ENCODE peak calls at places on chromosomes 1 and 21, in ten cellular contexts. K is AG09309, J is Calu3, V is bronchial epithelial cell, E is thyroid gland, F is cardiac fibroblast, A is epithelial cell of esophagus, H is fibroblast of mammary gland, U is breast epithelium, R is A549. P is an unnamed sample.

GRCh38 chr21:43824250-43824882 is 35.0 kb downstream of the RRP1 start:
- DNase-seq in A (peak), K (peak), E (no peak), V (peak), J (no peak), R (no peak), U (no peak), H (peak), F (peak), P (no peak)

GRCh38 chr1:117967900-117968299 is 38.4 kb downstream of the WDR3 start:
- DNase-seq in E (no peak), H (peak), K (no peak), F (peak), A (peak), V (peak), J (no peak), U (no peak), R (no peak), P (no peak)

GRCh38 chr1:232149302-232150201 is 480.4 kb downstream of the SIPA1L2 start:
- DNase-seq in E (no peak), F (peak), R (peak), A (peak), U (no peak), V (peak), J (no peak), H (peak), K (peak), P (no peak)

GRCh38 chr1:221858758-221859157 is 116.9 kb upstream of the DUSP10 start:
- DNase-seq in A (peak), J (no peak), H (peak), U (no peak), V (peak), F (peak), R (no peak), K (peak), E (no peak), P (no peak)

GRCh38 chr1:20089328-20090077 is 19.5 kb downstream of the PLA2G5 start:
- DNase-seq in E (no peak), J (no peak), A (no peak), H (no peak), F (no peak), K (no peak), U (no peak), R (peak), V (peak), P (no peak)

GRCh38 chr21:45417256-45417950 is 12.4 kb downstream of the COL18A1 start:
- DNase-seq in F (no peak), U (no peak), V (no peak), A (no peak), K (no peak), H (no peak), E (no peak), R (no peak), J (no peak), P (no peak)

GRCh38 chr1:155981266-155982088 is 3.1 kb upstream of the ARHGEF2 start:
- DNase-seq in U (no peak), H (peak), A (peak), R (no peak), E (peak), V (peak), J (no peak), K (peak), F (peak), P (no peak)

GRCh38 chr1:41045740-41046139 is 24.2 kb upstream of the SLFNL1 start:
- DNase-seq in U (peak), J (no peak), E (peak), R (no peak), H (peak), F (peak), K (peak), A (peak), V (peak), P (no peak)

GRCh38 chr1:192474080-192474683 is 101.4 kb upstream of the RGS1 start:
- DNase-seq in R (peak), F (peak), H (peak), V (peak), E (no peak), K (no peak), U (no peak), J (peak), A (peak), P (no peak)

GRCh38 chr1:82401116-82401515 is 600.4 kb downstream of the ADGRL2 start:
- DNase-seq in E (no peak), V (no peak), H (no peak), K (no peak), A (no peak), J (no peak), R (no peak), F (no peak), U (no peak), P (no peak)

GRCh38 chr1:216389774-216390173 is 33.5 kb downstream of the USH2A start:
- DNase-seq in R (no peak), K (no peak), J (no peak), E (no peak), A (no peak), U (no peak), F (no peak), H (no peak), V (no peak), P (no peak)

GRCh38 chr1:45008516-45008915 is 2.6 kb downstream of the HECTD3 start:
- DNase-seq in J (no peak), A (no peak), K (no peak), H (no peak), R (no peak), E (no peak), U (no peak), F (no peak), V (no peak), P (no peak)

GRCh38 chr1:164756741-164757140 is 197.8 kb downstream of the PBX1 start:
- DNase-seq in H (no peak), J (no peak), F (no peak), K (no peak), E (no peak), R (no peak), A (no peak), V (no peak), U (no peak), P (no peak)

GRCh38 chr1:163709636-163710035 is 387.9 kb downstream of the NUF2 start:
- DNase-seq in A (peak), U (no peak), V (peak), F (no peak), E (no peak), R (no peak), J (no peak), H (peak), K (no peak), P (no peak)

GRCh38 chr1:205569411-205570172 is 62.2 kb downstream of the ELK4 start:
- DNase-seq in U (no peak), A (no peak), K (no peak), E (no peak), H (no peak), R (no peak), F (no peak), J (no peak), V (no peak), P (no peak)

GRCh38 chr1:23422313-23422877 is 2.2 kb downstream of the TCEA3 start:
- DNase-seq in A (peak), R (no peak), V (peak), K (no peak), F (peak), J (no peak), E (peak), U (no peak), H (peak), P (no peak)

GRCh38 chr1:222224576-222224975 is 323.3 kb downstream of the HHIPL2 start:
- DNase-seq in F (peak), A (peak), J (no peak), H (peak), R (no peak), K (no peak), E (no peak), V (no peak), U (no peak), P (no peak)

GRCh38 chr1:226369110-226369509 is 38.8 kb downstream of the PARP1 start:
- DNase-seq in V (no peak), K (no peak), E (peak), U (no peak), J (no peak), A (no peak), F (no peak), H (no peak), R (no peak), P (no peak)

GRCh38 chr1:222613627-222614026 is 4.3 kb upstream of the MIA3 start:
- DNase-seq in U (no peak), K (no peak), R (no peak), J (no peak), A (no peak), H (no peak), V (no peak), F (no peak), E (no peak), P (no peak)

GRCh38 chr1:180215856-180216625 is 14.0 kb upstream of the LHX4 start:
- DNase-seq in V (no peak), R (no peak), A (no peak), J (no peak), H (no peak), U (no peak), K (no peak), F (no peak), E (no peak), P (no peak)

GRCh38 chr1:224769987-224770693 is 154.0 kb downstream of the CNIH3 start:
- DNase-seq in F (peak), V (peak), J (no peak), H (peak), K (peak), A (peak), R (no peak), U (no peak), E (no peak), P (no peak)

GRCh38 chr1:112718691-112719418 is 3.7 kb upstream of the PPM1J start:
- DNase-seq in V (peak), R (peak), K (no peak), F (peak), E (peak), U (peak), A (peak), H (peak), J (peak), P (no peak)

GRCh38 chr1:170730443-170730842 is 66.5 kb downstream of the PRRX1 start:
- DNase-seq in R (no peak), U (no peak), F (no peak), V (peak), K (no peak), E (no peak), A (no peak), J (no peak), H (peak), P (no peak)

GRCh38 chr21:17690078-17690494 is 77.4 kb upstream of the BTG3 start:
- DNase-seq in A (peak), H (no peak), E (no peak), F (no peak), K (no peak), U (no peak), J (no peak), V (peak), R (no peak), P (no peak)

GRCh38 chr1:189657131-189657530 is 820.5 kb downstream of the BRINP3 start:
- DNase-seq in H (no peak), U (no peak), A (no peak), R (no peak), E (no peak), F (no peak), J (no peak), K (no peak), V (no peak), P (no peak)

GRCh38 chr1:173853074-173853473 is 14.7 kb downstream of the GAS5 start:
- DNase-seq in U (no peak), F (peak), V (peak), A (peak), H (peak), K (no peak), E (no peak), R (no peak), J (no peak), P (no peak)

GRCh38 chr1:66274634-66275033 is 259.3 kb upstream of the SGIP1 start:
- DNase-seq in R (no peak), H (peak), E (no peak), V (peak), K (no peak), F (no peak), U (no peak), A (peak), J (no peak), P (no peak)

GRCh38 chr1:108551157-108551862 is 8.6 kb upstream of the EEIG2 start:
- DNase-seq in E (no peak), H (no peak), V (peak), J (no peak), A (no peak), K (no peak), R (no peak), U (no peak), F (no peak), P (no peak)

GRCh38 chr1:92980732-92981647 is 19.7 kb upstream of the DIPK1A start:
- DNase-seq in U (no peak), J (no peak), F (no peak), E (no peak), A (no peak), H (no peak), K (no peak), R (no peak), V (no peak), P (no peak)

GRCh38 chr1:179017383-179018326 is 8.0 kb upstream of the FAM20B start:
- DNase-seq in E (no peak), H (peak), R (peak), A (peak), V (peak), K (no peak), U (no peak), J (no peak), F (no peak), P (peak)

GRCh38 chr1:161440312-161440894 is 64.9 kb upstream of the FCGR2A start:
- DNase-seq in U (no peak), V (peak), F (peak), A (peak), K (no peak), J (peak), H (peak), E (peak), R (peak), P (peak)

GRCh38 chr1:117587479-117588356 is 18.1 kb upstream of the TENT5C start:
- DNase-seq in A (no peak), E (no peak), K (no peak), U (no peak), J (no peak), R (no peak), V (no peak), F (no peak), H (no peak), P (no peak)

GRCh38 chr1:220410681-220411080 is 117.3 kb upstream of the MARK1 start:
- DNase-seq in J (no peak), R (no peak), K (peak), V (no peak), A (no peak), U (no peak), H (peak), E (no peak), F (peak), P (no peak)

GRCh38 chr1:222335586-222335985 is 212.3 kb downstream of the HHIPL2 start:
- DNase-seq in K (no peak), F (no peak), A (no peak), J (no peak), E (no peak), R (no peak), V (no peak), H (peak), U (no peak), P (no peak)

GRCh38 chr1:90396917-90397316 is 320.2 kb downstream of the BARHL2 start:
- DNase-seq in H (no peak), V (no peak), A (no peak), E (no peak), K (no peak), J (no peak), U (no peak), R (no peak), F (no peak), P (no peak)

GRCh38 chr21:31284797-31285397 is 59.2 kb downstream of the TIAM1 start:
- DNase-seq in U (no peak), R (no peak), E (no peak), F (peak), H (peak), A (peak), K (no peak), J (no peak), V (peak), P (no peak)

GRCh38 chr1:29033829-29034466 is 89.8 kb downstream of the TMEM200B start:
- DNase-seq in F (peak), A (peak), E (no peak), K (no peak), R (peak), V (peak), H (peak), J (no peak), U (no peak), P (no peak)
- TF ChIP-seq CTCF in F (peak), A (peak), E (peak), K (peak), R (peak), V (no peak), H (peak), J (peak), U (peak), P (peak)

GRCh38 chr1:111139956-111140679 is at the start of the genes CEPT1 and DRAM2:
- DNase-seq in V (peak), R (peak), F (peak), K (peak), U (peak), E (peak), J (peak), A (peak), H (peak), P (peak)
- TF ChIP-seq CTCF in V (no peak), R (no peak), F (no peak), K (no peak), U (no peak), E (no peak), J (no peak), A (no peak), H (no peak), P (no peak)

DNA sequence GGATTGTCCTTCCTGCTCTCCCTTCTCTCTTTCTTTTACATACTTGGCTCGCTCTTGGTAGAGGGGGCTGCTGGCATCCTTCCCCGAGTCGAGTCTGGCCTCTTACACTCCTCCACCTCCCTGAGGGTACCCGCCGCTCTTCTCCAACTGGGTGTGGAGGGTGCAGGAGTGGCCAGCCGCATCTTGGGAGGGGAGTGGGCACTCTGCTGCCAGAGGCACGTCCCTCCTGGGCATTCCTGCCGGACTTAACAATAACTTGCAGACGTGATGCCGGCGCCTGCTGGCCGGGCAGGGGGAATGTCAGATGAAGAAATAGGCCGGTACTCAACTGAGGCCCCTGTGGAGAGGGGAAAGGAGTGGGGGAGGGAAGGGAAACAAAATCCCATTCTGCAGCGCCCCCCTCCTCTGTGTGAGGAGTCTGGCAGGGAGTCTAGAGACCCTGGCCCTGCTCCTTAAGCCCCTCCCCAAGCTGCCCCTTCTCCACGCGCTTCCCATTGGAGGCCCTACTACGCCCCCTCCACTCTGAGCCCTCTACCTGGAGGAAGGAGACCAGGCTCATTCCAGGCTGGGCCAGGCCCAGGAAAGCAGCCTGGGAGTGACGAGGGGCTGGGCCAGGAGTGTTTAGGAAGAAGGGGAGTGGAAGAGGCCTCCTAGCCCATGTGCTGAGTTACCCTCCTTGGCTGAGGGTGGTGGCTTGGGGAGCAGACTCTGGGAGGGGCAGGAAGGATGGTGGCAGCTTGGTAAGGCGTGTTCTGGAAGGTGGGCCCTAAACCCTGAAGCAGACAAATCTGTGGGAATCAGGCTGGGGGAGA is 1.8 kb downstream of the ATP2B4 start:
- DNase-seq in H (peak), U (no peak), E (peak), A (peak), J (no peak), K (no peak), V (peak), F (peak), R (no peak), P (no peak)
- TF ChIP-seq CTCF in H (peak), U (peak), E (peak), A (peak), J (no peak), K (peak), V (no peak), F (peak), R (no peak), P (peak)

DNA sequence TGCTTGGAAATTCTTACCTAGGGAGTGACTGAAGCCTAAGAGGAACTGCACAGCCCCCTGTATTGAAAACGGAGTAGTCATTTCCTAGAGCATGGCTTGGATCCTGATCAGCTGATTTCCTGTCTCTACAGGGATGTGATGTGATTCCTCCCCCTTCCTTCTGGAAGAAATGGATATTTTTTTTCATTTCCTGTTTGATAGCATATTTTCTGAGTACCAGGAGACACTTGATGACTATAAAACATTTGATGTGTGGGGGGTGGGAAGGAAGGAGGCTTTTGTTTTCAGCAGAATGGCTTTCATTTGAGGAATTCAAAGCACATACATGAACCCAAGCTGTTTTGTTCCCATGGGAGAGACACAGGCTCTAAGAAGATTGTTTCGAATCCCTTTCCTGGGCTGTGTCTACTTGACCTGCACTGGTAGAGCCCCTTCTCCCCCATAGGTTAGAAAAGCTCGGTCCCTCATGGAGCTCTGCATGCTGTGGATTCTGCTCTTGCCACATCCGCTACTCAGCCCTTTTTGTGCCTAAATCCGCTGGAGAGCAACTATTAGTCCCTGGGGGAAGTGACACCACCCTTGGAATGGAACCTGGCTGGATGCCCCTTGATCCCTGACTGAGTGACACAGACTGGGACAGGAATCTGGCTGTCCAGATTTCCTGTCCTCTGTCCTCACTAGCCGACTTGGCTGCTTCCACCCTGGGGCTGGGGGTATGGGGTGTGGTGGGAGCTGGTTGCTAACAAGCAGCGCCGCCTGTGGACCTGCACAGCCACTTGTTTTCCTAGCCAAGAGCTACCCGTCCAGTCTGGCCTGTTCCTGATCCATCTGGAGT is 71.8 kb upstream of the MACF1 start:
- DNase-seq in F (peak), A (peak), E (peak), J (peak), K (no peak), V (peak), R (peak), U (peak), H (peak), P (no peak)
- TF ChIP-seq CTCF in F (peak), A (peak), E (peak), J (peak), K (no peak), V (peak), R (no peak), U (peak), H (no peak), P (peak)